ENCODE peak calls at places on chromosomes 11 and 22, in six cellular contexts. W is NB4; C is CD4-positive, alpha-beta T cell; M is A549; Q is CD8-positive, alpha-beta T cell; O is cardiac muscle cell. L is an unnamed sample.

GRCh38 chr11:128420943-128421342 is 166.4 kb downstream of the ETS1 start:
- DNase-seq in W (peak), C (no peak), M (no peak), Q (no peak), O (no peak), L (no peak)

GRCh38 chr22:31230155-31230870 is 18.2 kb downstream of the LIMK2 start:
- DNase-seq in W (peak), C (no peak), M (no peak), Q (no peak), O (no peak), L (peak)

GRCh38 chr11:114075891-114076441 is 16.5 kb downstream of the ZBTB16 start:
- DNase-seq in W (peak), C (peak), M (peak), Q (no peak), O (peak), L (no peak)

GRCh38 chr11:63595296-63595695 is 18.9 kb downstream of the PLAAT3 start:
- DNase-seq in W (no peak), C (no peak), M (no peak), Q (no peak), O (no peak), L (no peak)

GRCh38 chr11:75189911-75190310 is 39.0 kb downstream of the SLCO2B1 start:
- DNase-seq in W (no peak), C (no peak), M (no peak), Q (no peak), O (no peak), L (no peak)

GRCh38 chr22:19638282-19639015 is 75.9 kb upstream of the SEPTIN5 start:
- DNase-seq in W (no peak), C (no peak), M (no peak), Q (no peak), O (no peak), L (no peak)

GRCh38 chr11:64577202-64577601 is 13.8 kb upstream of the SLC22A12 start:
- DNase-seq in W (no peak), C (no peak), M (no peak), Q (no peak), O (no peak), L (no peak)

GRCh38 chr11:113477321-113477720 is 2.1 kb upstream of the DRD2 start:
- DNase-seq in W (peak), C (no peak), M (no peak), Q (no peak), O (peak), L (no peak)

GRCh38 chr11:47391711-47392432 is 13.5 kb upstream of the SPI1 start:
- DNase-seq in W (no peak), C (no peak), M (no peak), Q (no peak), O (no peak), L (no peak)

GRCh38 chr22:30943368-30943767 is 25.2 kb downstream of the MORC2 start:
- DNase-seq in W (no peak), C (peak), M (no peak), Q (peak), O (no peak), L (no peak)

GRCh38 chr11:35166369-35167360 is 27.7 kb downstream of the CD44 start:
- DNase-seq in W (no peak), C (peak), M (peak), Q (no peak), O (no peak), L (no peak)

GRCh38 chr11:7551571-7551970 is 37.8 kb downstream of the PPFIBP2 start:
- DNase-seq in W (no peak), C (no peak), M (no peak), Q (no peak), O (no peak), L (no peak)

GRCh38 chr22:36510966-36511881 is 4.4 kb upstream of the FOXRED2 start:
- DNase-seq in W (peak), C (peak), M (peak), Q (no peak), O (peak), L (no peak)

GRCh38 chr11:78742430-78742829 is 167.8 kb upstream of the NARS2 start:
- DNase-seq in W (no peak), C (no peak), M (no peak), Q (no peak), O (no peak), L (no peak)

GRCh38 chr11:32436751-32437405 is 1.5 kb upstream of the WT1 start:
- DNase-seq in W (peak), C (no peak), M (no peak), Q (no peak), O (no peak), L (no peak)

GRCh38 chr11:2248242-2248641 is 22.1 kb downstream of the ASCL2 start:
- DNase-seq in W (no peak), C (no peak), M (no peak), Q (no peak), O (no peak), L (no peak)

GRCh38 chr11:126277780-126278179 is 5.1 kb upstream of the TIRAP start:
- DNase-seq in W (no peak), C (no peak), M (no peak), Q (no peak), O (no peak), L (no peak)

GRCh38 chr11:474914-475506 is 24.9 kb downstream of the PTDSS2 start:
- DNase-seq in W (no peak), C (no peak), M (no peak), Q (no peak), O (no peak), L (no peak)

GRCh38 chr11:69357458-69358397 is 63.8 kb downstream of the MYEOV start:
- DNase-seq in W (no peak), C (no peak), M (no peak), Q (no peak), O (no peak), L (peak)

GRCh38 chr11:102177974-102178631 is 67.9 kb downstream of the YAP1 start:
- DNase-seq in W (peak), C (no peak), M (peak), Q (no peak), O (no peak), L (no peak)

DNA sequence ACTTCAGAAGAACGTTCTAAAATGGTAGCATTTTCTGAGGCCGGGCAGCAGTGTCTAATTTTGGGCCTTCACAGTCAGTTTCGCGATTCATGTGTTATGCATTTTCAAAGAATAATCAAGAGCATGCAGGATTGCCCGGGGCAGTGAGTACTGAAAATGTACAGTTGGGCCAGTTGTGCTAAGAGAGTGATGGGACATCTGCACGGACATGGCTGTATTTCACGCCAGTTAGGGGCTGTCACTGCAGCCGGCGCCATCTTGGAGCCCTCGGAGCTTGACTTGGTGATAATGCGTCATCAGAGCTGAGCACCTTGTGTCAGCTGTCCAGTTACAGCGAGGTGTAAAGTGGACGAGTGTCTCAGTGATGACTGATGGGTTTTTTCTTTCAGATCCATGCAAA is 188.9 kb downstream of the TBC1D22A start:
- DNase-seq in W (no peak), C (no peak), M (no peak), Q (no peak), O (no peak), L (no peak)
- TF ChIP-seq CTCF in W (no peak), C (no peak), M (no peak), Q (no peak), O (no peak), L (no peak)

DNA sequence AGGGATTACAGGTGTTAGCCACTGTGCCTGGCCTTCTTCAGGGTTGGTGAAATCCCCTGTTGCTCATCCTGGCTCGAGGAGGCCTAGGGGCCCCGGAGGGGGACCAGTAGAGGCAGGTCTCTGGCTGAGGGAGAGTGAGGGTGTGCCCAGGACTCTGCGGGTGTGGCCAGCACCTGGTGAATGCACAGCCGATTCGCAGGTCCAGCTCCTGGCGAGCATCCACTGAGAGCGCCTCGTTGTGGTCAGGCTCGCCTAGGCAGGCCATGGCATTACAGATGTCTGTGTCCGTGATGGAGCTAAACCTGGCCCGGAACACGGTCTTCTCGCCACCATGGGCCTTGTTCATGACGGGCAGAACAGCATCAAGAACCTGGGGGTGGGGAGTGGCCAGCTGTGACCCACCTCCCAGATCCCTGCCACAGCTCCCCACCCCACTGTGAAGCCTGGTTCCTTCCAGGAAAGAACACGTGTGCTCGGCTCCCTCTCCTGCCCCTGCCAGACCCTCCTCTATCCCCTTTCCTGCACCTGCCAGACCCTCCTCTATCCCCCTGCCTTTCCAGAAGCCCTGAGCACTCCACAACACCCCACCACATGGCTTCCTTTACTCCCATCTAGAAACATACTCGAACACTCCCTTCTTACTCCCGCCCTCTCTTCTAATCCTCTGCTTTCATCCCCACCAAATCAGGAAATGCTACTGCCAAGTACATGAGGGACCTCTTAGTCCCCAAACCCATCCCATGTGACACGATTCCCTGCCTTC is 12.4 kb downstream of the TOP3B start:
- DNase-seq in W (no peak), C (no peak), M (no peak), Q (no peak), O (no peak), L (no peak)
- TF ChIP-seq CTCF in W (no peak), C (no peak), M (no peak), Q (no peak), O (no peak), L (no peak)

DNA sequence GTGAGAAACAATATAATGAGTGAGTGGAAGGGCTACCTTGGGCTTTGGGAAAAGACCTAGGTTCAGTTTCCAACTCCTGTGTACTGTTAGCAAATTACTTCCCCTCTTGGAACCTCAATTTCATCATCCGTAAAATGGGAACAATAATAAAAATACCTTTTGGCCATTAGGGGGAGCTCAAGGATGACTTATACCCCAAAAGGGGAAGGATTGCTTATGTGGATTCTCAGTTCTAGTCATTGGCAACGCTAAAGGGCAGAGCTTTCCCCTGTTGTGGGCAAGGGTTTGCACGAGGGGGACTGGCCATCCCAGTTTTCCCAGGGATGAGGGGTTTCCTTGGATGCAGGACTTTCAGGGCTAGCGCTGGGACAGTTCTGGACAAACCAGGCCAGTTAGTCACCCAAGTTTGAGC is 3.1 kb upstream of the COMMD9 start:
- DNase-seq in W (peak), C (no peak), M (peak), Q (no peak), O (no peak), L (peak)
- TF ChIP-seq CTCF in W (peak), C (peak), M (peak), Q (peak), O (peak), L (peak)

GRCh38 chr11:17563248-17563647 is 16.2 kb downstream of the OTOG start:
- DNase-seq in W (peak), C (no peak), M (peak), Q (no peak), O (no peak), L (no peak)
- TF ChIP-seq CTCF in W (no peak), C (no peak), M (no peak), Q (no peak), O (no peak), L (no peak)

DNA sequence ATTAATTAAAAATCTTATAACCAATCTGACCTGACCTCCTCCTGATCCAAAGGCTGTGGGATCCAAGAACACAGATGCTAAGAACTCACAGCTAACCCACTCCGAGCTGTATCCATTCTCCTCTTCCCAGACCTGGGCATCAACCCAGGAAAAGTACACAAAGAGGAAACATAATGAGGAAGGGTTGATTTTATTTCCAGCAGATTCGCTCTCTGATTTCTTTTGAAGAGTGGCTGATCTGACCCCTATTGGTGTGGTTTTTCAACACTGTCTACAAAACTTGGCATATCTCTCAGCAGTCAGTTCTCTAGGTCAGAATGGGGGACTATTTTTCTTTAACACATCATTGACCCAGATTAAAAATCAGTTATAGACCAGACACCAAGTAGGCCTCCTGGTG is 201.9 kb upstream of the UBASH3B start:
- DNase-seq in W (no peak), C (no peak), M (no peak), Q (no peak), O (no peak), L (no peak)
- TF ChIP-seq CTCF in W (no peak), C (no peak), M (no peak), Q (no peak), O (no peak), L (no peak)

DNA sequence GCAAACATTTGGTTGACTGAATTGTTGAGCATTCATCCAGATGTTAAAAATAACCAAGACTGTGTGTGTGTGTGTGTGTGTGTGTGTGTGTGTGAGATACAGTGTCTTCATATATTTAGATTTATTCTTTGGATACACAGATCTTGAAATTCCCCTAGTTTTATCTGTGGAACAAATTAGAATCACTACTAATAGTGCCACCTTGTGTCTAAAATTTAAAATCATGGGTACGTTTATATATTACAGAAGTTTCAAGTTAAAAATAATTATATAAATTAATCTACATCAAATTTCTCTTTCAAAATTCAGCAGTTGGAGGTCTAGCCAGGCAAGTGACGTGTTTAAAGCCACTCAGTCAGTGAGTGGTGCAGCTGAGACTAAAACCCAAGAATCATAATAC is 1566.2 kb upstream of the TENM4 start:
- DNase-seq in W (peak), C (no peak), M (no peak), Q (no peak), O (peak), L (no peak)
- TF ChIP-seq CTCF in W (no peak), C (no peak), M (no peak), Q (no peak), O (peak), L (no peak)

GRCh38 chr11:68354181-68354872 is 41.9 kb downstream of the LRP5 start:
- DNase-seq in W (no peak), C (no peak), M (peak), Q (no peak), O (no peak), L (no peak)
- TF ChIP-seq CTCF in W (no peak), C (no peak), M (peak), Q (no peak), O (peak), L (no peak)

GRCh38 chr11:116680349-116681125 is 92.2 kb downstream of the BUD13 start:
- DNase-seq in W (no peak), C (no peak), M (no peak), Q (no peak), O (no peak), L (no peak)
- TF ChIP-seq CTCF in W (no peak), C (no peak), M (no peak), Q (no peak), O (no peak), L (no peak)

DNA sequence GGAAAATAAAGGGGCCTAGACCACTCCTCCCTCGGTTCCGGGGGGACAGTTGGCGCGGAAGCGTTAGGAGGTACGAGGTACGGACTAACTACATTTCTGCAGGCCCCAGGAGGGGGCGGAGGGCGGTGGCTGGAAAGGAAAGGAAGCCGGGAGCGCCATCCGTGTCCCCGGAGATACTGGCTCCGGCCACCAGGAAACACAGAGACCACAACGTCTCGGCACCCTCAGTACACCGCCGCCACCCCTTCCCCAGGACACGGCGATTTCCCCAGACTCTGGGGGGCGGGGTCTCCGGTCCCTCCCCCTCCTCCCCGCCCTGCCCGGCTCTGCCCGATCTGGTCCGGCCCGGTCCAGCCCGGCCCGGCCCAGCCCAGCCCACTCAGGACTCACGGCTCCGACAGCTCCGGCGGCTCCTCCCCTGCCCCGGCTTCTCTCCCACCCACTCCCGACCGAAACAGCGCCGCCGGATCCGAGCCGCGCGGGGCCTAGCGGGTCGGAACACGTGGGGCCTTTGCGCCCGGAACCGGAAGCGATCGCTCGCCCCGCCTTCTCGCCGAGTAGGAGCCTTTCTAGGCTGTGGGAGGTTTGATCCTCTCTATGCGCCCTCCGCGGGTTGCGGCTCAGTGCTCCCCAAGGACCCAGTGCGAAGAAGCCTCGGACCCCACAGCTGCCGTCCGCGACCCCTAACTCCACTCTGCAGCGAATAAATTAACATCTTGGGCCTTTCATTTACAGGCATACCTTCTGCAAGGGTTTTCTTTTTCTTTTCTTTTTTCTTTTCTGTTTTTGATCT is at the start of gene ZNF202:
- DNase-seq in W (peak), C (peak), M (peak), Q (peak), O (peak), L (peak)
- TF ChIP-seq CTCF in W (no peak), C (no peak), M (no peak), Q (peak), O (no peak), L (no peak)

DNA sequence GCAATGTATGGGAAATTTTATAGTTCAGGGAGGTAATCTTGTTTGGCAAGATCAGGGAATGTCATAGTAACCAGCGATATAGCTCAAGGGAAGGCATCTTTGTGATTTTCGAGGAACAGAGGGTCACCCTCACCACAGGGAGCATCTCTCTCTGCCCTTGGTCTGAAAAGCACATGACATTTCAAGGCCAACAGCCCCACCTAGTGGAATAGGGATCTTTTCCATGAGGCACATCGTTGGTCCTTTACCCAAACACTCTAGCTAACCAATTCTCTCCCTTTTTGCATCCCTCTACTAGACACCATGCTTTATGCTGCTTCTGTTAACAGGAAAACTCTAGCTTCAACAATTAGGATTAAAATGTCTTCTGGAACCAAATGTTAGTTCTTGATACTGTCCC is 179.0 kb downstream of the GRM5 start:
- DNase-seq in W (peak), C (no peak), M (peak), Q (no peak), O (peak), L (peak)
- TF ChIP-seq CTCF in W (peak), C (peak), M (peak), Q (peak), O (peak), L (peak)

L was measured in GM13976.